ENCODE peak calls at places on chromosomes 7 and 10, in six cellular contexts. B, H, F, O, T and P are unnamed samples.

GRCh38 chr7:130721486-130722277 is 12.3 kb downstream of the KLF14 start:
- DNase-seq in H (peak), O (no peak), F (peak), T (no peak), B (peak), P (peak)

GRCh38 chr7:137579913-137580640 is 236.5 kb upstream of the PTN start:
- DNase-seq in F (no peak), H (no peak), T (no peak), O (peak), B (no peak), P (no peak)

GRCh38 chr10:5731559-5731958 is 46.9 kb downstream of the TASOR2 start:
- DNase-seq in O (no peak), B (no peak), T (no peak), F (no peak), H (no peak), P (no peak)

GRCh38 chr10:119209050-119209735 is 1.8 kb downstream of the GRK5 start:
- DNase-seq in F (peak), H (peak), T (no peak), O (peak), B (peak), P (peak)

GRCh38 chr10:73413108-73413527 is 740 bp downstream of the ANXA7 start:
- DNase-seq in O (peak), T (no peak), F (peak), B (peak), H (peak), P (no peak)

GRCh38 chr10:86254526-86255174 is 111.9 kb downstream of the GRID1 start:
- DNase-seq in H (no peak), O (no peak), T (no peak), B (no peak), F (no peak), P (no peak)

GRCh38 chr10:125824736-125825135 is 1.4 kb downstream of the BCCIP start:
- DNase-seq in H (no peak), F (no peak), T (no peak), B (peak), O (peak), P (no peak)

GRCh38 chr10:72086466-72087391 is 1.6 kb downstream of the SPOCK2 start:
- DNase-seq in T (no peak), O (no peak), B (no peak), F (peak), H (no peak), P (no peak)

GRCh38 chr7:77746164-77746823 is 50.0 kb downstream of the RSBN1L start:
- DNase-seq in O (no peak), H (no peak), F (no peak), T (no peak), B (peak), P (no peak)

GRCh38 chr7:71131256-71131752 is 640 bp upstream of the GALNT17 start:
- DNase-seq in H (peak), B (peak), F (no peak), T (no peak), O (no peak), P (peak)

GRCh38 chr7:77308792-77309191 is 107.4 kb downstream of the GSAP start:
- DNase-seq in T (no peak), B (no peak), H (no peak), F (no peak), O (no peak), P (no peak)

GRCh38 chr10:124092270-124093075 is 925 bp downstream of the CHST15 start:
- DNase-seq in T (no peak), H (peak), F (peak), B (peak), O (no peak), P (no peak)

GRCh38 chr7:1043552-1044188 is 676 bp upstream of the GPR146 start:
- DNase-seq in F (no peak), T (no peak), O (no peak), H (no peak), B (no peak), P (no peak)

GRCh38 chr7:69982197-69982596 is 383.9 kb downstream of the AUTS2 start:
- DNase-seq in T (no peak), B (no peak), H (no peak), O (no peak), F (no peak), P (no peak)